ENCODE peak calls at places on chromosome 10, in eight cellular contexts. C is mesothelial cell of epicardium; S is NAMALWA; Z is stimulated activated CD4-positive, alpha-beta T cell treated with anti-CD3 and anti-CD28 coated beads, TNF-alpha, amount 100 ng/mL, for 1 hour; G is HuH-7.5; M is non-pigmented ciliary epithelial cell; Q is GM10248; U is H4. Y is an unnamed sample.

GRCh38 chr10:101208543-101208942 is 20.7 kb downstream of the LBX1 start:
- DNase-seq in S (no peak), C (no peak), U (no peak), G (no peak), M (no peak), Q (no peak), Z (no peak), Y (no peak)

GRCh38 chr10:103448751-103449150 is 3.4 kb downstream of the CALHM2 start:
- DNase-seq in U (no peak), Z (no peak), Q (no peak), C (no peak), M (peak; percentile 35), S (no peak), G (no peak), Y (no peak)

GRCh38 chr10:69685802-69686585 is 55.9 kb downstream of the FAM241B start:
- DNase-seq in G (no peak), U (no peak), C (no peak), S (no peak), Q (no peak), Z (no peak), M (no peak), Y (no peak)

GRCh38 chr10:100847440-100847839 is 65.3 kb upstream of the SLF2 start:
- DNase-seq in Q (no peak), M (no peak), Z (no peak), S (no peak), U (no peak), G (no peak), C (no peak), Y (no peak)

GRCh38 chr10:23035569-23035968 is 59.8 kb upstream of the MSRB2 start:
- DNase-seq in U (no peak), G (no peak), C (no peak), Z (no peak), S (peak; percentile 4), Q (no peak), M (no peak), Y (peak; percentile 16)

GRCh38 chr10:46555713-46556514 is 544 bp downstream of the GPRIN2 start:
- DNase-seq in Q (no peak), U (no peak), M (no peak), G (no peak), S (no peak), C (peak; percentile 35), Z (no peak), Y (no peak)

GRCh38 chr10:73847031-73847430 is 27.3 kb downstream of the CAMK2G start:
- DNase-seq in M (no peak), S (no peak), Z (no peak), U (no peak), Q (no peak), C (no peak), G (no peak), Y (no peak)

GRCh38 chr10:99941942-99942835 is 67.6 kb downstream of the DNMBP start:
- DNase-seq in M (peak; percentile 84), C (no peak), Z (no peak), U (no peak), S (no peak), Q (no peak), G (no peak), Y (no peak)

GRCh38 chr10:4770766-4771553 is 55.0 kb upstream of the AKR1E2 start:
- DNase-seq in C (no peak), S (peak; percentile 10), Z (no peak), U (peak; percentile 76), G (peak; percentile 15), Q (no peak), M (peak; percentile 90), Y (peak; percentile 82)

GRCh38 chr10:114694735-114695134 is 36.7 kb upstream of the ABLIM1 start:
- DNase-seq in Z (no peak), G (peak; percentile 49), U (no peak), C (no peak), Q (peak; percentile 40), M (no peak), S (peak; percentile 54), Y (peak; percentile 10)

GRCh38 chr10:50937230-50937907 is 51.9 kb upstream of the A1CF start:
- DNase-seq in G (peak; percentile 4), Z (no peak), U (peak; percentile 49), C (no peak), Q (no peak), M (no peak), S (peak; percentile 22), Y (peak; percentile 55)

GRCh38 chr10:99372546-99373271 is 43.6 kb downstream of the CNNM1 start:
- DNase-seq in G (no peak), S (no peak), M (no peak), Q (no peak), C (no peak), U (peak; percentile 50), Z (no peak), Y (no peak)

GRCh38 chr10:23512355-23513058 is 73.6 kb downstream of the OTUD1 start:
- DNase-seq in M (no peak), G (no peak), Z (no peak), S (no peak), U (peak; percentile 73), Q (no peak), C (no peak), Y (no peak)

GRCh38 chr10:95832216-95833037 is 75.3 kb upstream of the CC2D2B start:
- DNase-seq in S (no peak), M (no peak), Q (peak; percentile 67), U (no peak), G (no peak), Z (no peak), C (no peak), Y (no peak)

GRCh38 chr10:9603972-9604371 is 1413.7 kb upstream of the CELF2 start:
- DNase-seq in G (no peak), Z (no peak), Q (no peak), C (no peak), U (no peak), M (no peak), S (no peak), Y (no peak)

GRCh38 chr10:20891338-20891714 is 5.8 kb downstream of the NEBL start:
- DNase-seq in S (no peak), Z (no peak), C (no peak), Q (no peak), M (peak; percentile 83), U (peak; percentile 40), G (no peak), Y (no peak)

GRCh38 chr10:126892873-126893175 is 12.4 kb upstream of the DOCK1 start:
- DNase-seq in S (no peak), M (no peak), U (no peak), C (no peak), G (no peak), Z (no peak), Q (no peak), Y (no peak)

GRCh38 chr10:15175587-15175986 is 7.1 kb upstream of the NMT2 start:
- DNase-seq in M (no peak), C (no peak), Q (no peak), Z (no peak), U (no peak), G (no peak), S (no peak), Y (no peak)

GRCh38 chr10:110002801-110003523 is 4.8 kb upstream of the ADD3 start:
- DNase-seq in M (no peak), C (no peak), U (no peak), G (no peak), Z (no peak), Q (peak; percentile 24), S (no peak), Y (no peak)

GRCh38 chr10:78571286-78571685 is 497.5 kb upstream of the ZMIZ1 start:
- DNase-seq in C (no peak), U (no peak), Z (no peak), M (no peak), S (no peak), G (no peak), Q (no peak), Y (no peak)

GRCh38 chr10:70115948-70116682 is 16.5 kb downstream of the AIFM2 start:
- DNase-seq in S (peak; percentile 67), Q (peak; percentile 83), M (no peak), Z (peak; percentile 7), G (peak; percentile 52), C (no peak), U (no peak), Y (peak; percentile 59)

GRCh38 chr10:62850646-62851045 is 34.5 kb upstream of the EGR2 start:
- DNase-seq in U (no peak), C (no peak), Q (no peak), Z (no peak), M (no peak), G (no peak), S (no peak), Y (peak; percentile 44)

GRCh38 chr10:62651341-62651740 is 153.2 kb upstream of the ADO start:
- DNase-seq in S (no peak), C (no peak), M (no peak), U (no peak), Q (no peak), Z (no peak), G (no peak), Y (no peak)

GRCh38 chr10:128386816-128387604 is 260.8 kb upstream of the MKI67 start:
- DNase-seq in Q (no peak), G (no peak), M (no peak), S (no peak), U (no peak), Z (no peak), C (no peak), Y (no peak)

GRCh38 chr10:31320598-31321211 is 1.7 kb downstream of the ZEB1 start:
- DNase-seq in Z (no peak), G (peak; percentile 43), U (peak; percentile 19), C (no peak), Q (peak; percentile 42), S (peak; percentile 64), M (no peak), Y (peak; percentile 39)

GRCh38 chr10:42690449-42691360 is 52.3 kb upstream of the ZNF33B start:
- DNase-seq in G (no peak), Z (no peak), C (no peak), Q (peak; percentile 3), M (no peak), U (peak; percentile 76), S (peak; percentile 5), Y (no peak)

GRCh38 chr10:7945469-7946187 is 108.9 kb upstream of the GATA3 start:
- DNase-seq in C (no peak), Z (no peak), S (no peak), U (no peak), G (no peak), Q (no peak), M (no peak), Y (no peak)

GRCh38 chr10:89525556-89525955 is 9.8 kb downstream of the SLC16A12 start:
- DNase-seq in C (no peak), S (no peak), Q (no peak), G (no peak), M (no peak), U (no peak), Z (no peak), Y (no peak)

GRCh38 chr10:34437897-34438296 is 377.2 kb downstream of the PARD3 start:
- DNase-seq in S (no peak), G (no peak), Z (no peak), M (no peak), C (no peak), U (no peak), Q (no peak), Y (no peak)

GRCh38 chr10:6036861-6037321 is 25.3 kb downstream of the IL2RA start:
- DNase-seq in S (no peak), U (no peak), G (no peak), C (no peak), Q (no peak), Z (no peak), M (no peak), Y (no peak)

GRCh38 chr10:3427316-3427715 is 254.7 kb upstream of the PITRM1 start:
- DNase-seq in G (no peak), C (no peak), Q (no peak), U (no peak), S (no peak), Z (no peak), M (no peak), Y (no peak)

GRCh38 chr10:79244068-79244442 is 103.2 kb upstream of the PPIF start:
- DNase-seq in M (no peak), C (no peak), Q (no peak), Z (no peak), U (no peak), G (no peak), S (peak; percentile 22), Y (no peak)

GRCh38 chr10:15585303-15585715 is 134.4 kb downstream of the ITGA8 start:
- DNase-seq in C (no peak), G (peak; percentile 6), U (peak; percentile 60), Z (no peak), Q (peak; percentile 39), S (peak; percentile 76), M (no peak), Y (peak; percentile 87)

GRCh38 chr10:44033008-44033407 is 351.9 kb downstream of the CXCL12 start:
- DNase-seq in C (no peak), S (no peak), M (no peak), U (no peak), Z (no peak), Q (no peak), G (no peak), Y (no peak)

Y was measured in Kasumi-1.